ENCODE peak calls at places on chromosomes 1 and 21, in nine cellular contexts. One of them, this sample, is unnamed.

GRCh38 chr1:225627304-225627947 is 25.5 kb downstream of the ENAH start:
- DNase-seq in cardiac muscle cell: peak
- DNase-seq in foreskin melanocyte: no peak
- DNase-seq in D341Med: no peak
- DNase-seq in activated CD8-positive, alpha-beta T cell treated with anti-CD3 and anti-CD28 coated beads for 36 hours: no peak
- DNase-seq in SW 1271: no peak
- DNase-seq in A172: no peak
- DNase-seq in stimulated activated CD4-positive, alpha-beta T cell treated with anti-CD3 and anti-CD28 coated beads, Interleukin-2, amount 100 ng/mL, for 48 hours: no peak
- DNase-seq in SK-N-SH: peak
- DNase-seq in this sample: peak

GRCh38 chr1:162846256-162847212 is 14.4 kb downstream of the CCDC190 start:
- DNase-seq in cardiac muscle cell: no peak
- DNase-seq in foreskin melanocyte: peak
- DNase-seq in D341Med: no peak
- DNase-seq in activated CD8-positive, alpha-beta T cell treated with anti-CD3 and anti-CD28 coated beads for 36 hours: no peak
- DNase-seq in SW 1271: no peak
- DNase-seq in A172: peak
- DNase-seq in stimulated activated CD4-positive, alpha-beta T cell treated with anti-CD3 and anti-CD28 coated beads, Interleukin-2, amount 100 ng/mL, for 48 hours: no peak
- DNase-seq in SK-N-SH: no peak
- DNase-seq in this sample: no peak

GRCh38 chr21:15976807-15977206 is 247.0 kb downstream of the USP25 start:
- DNase-seq in cardiac muscle cell: peak
- DNase-seq in foreskin melanocyte: no peak
- DNase-seq in D341Med: peak
- DNase-seq in activated CD8-positive, alpha-beta T cell treated with anti-CD3 and anti-CD28 coated beads for 36 hours: peak
- DNase-seq in SW 1271: no peak
- DNase-seq in A172: no peak
- DNase-seq in stimulated activated CD4-positive, alpha-beta T cell treated with anti-CD3 and anti-CD28 coated beads, Interleukin-2, amount 100 ng/mL, for 48 hours: no peak
- DNase-seq in SK-N-SH: no peak
- DNase-seq in this sample: no peak

GRCh38 chr1:39976732-39977131 is 21.8 kb downstream of the MFSD2A start:
- DNase-seq in cardiac muscle cell: peak
- DNase-seq in foreskin melanocyte: no peak
- DNase-seq in D341Med: no peak
- DNase-seq in activated CD8-positive, alpha-beta T cell treated with anti-CD3 and anti-CD28 coated beads for 36 hours: no peak
- DNase-seq in SW 1271: no peak
- DNase-seq in A172: no peak
- DNase-seq in stimulated activated CD4-positive, alpha-beta T cell treated with anti-CD3 and anti-CD28 coated beads, Interleukin-2, amount 100 ng/mL, for 48 hours: no peak
- DNase-seq in SK-N-SH: no peak
- DNase-seq in this sample: peak

GRCh38 chr1:228298471-228298870 is 90.6 kb downstream of the OBSCN start:
- DNase-seq in cardiac muscle cell: no peak
- DNase-seq in foreskin melanocyte: no peak
- DNase-seq in D341Med: no peak
- DNase-seq in activated CD8-positive, alpha-beta T cell treated with anti-CD3 and anti-CD28 coated beads for 36 hours: no peak
- DNase-seq in SW 1271: no peak
- DNase-seq in A172: no peak
- DNase-seq in stimulated activated CD4-positive, alpha-beta T cell treated with anti-CD3 and anti-CD28 coated beads, Interleukin-2, amount 100 ng/mL, for 48 hours: no peak
- DNase-seq in SK-N-SH: no peak
- DNase-seq in this sample: no peak

GRCh38 chr1:152543808-152544207 is 22.8 kb downstream of the LCE3E start:
- DNase-seq in cardiac muscle cell: no peak
- DNase-seq in foreskin melanocyte: peak
- DNase-seq in D341Med: no peak
- DNase-seq in activated CD8-positive, alpha-beta T cell treated with anti-CD3 and anti-CD28 coated beads for 36 hours: peak
- DNase-seq in SW 1271: no peak
- DNase-seq in A172: no peak
- DNase-seq in stimulated activated CD4-positive, alpha-beta T cell treated with anti-CD3 and anti-CD28 coated beads, Interleukin-2, amount 100 ng/mL, for 48 hours: no peak
- DNase-seq in SK-N-SH: no peak
- DNase-seq in this sample: no peak

GRCh38 chr1:84996846-84997666 is at the start of gene MCOLN2:
- DNase-seq in cardiac muscle cell: peak
- DNase-seq in foreskin melanocyte: no peak
- DNase-seq in D341Med: peak
- DNase-seq in activated CD8-positive, alpha-beta T cell treated with anti-CD3 and anti-CD28 coated beads for 36 hours: peak
- DNase-seq in SW 1271: peak
- DNase-seq in A172: no peak
- DNase-seq in stimulated activated CD4-positive, alpha-beta T cell treated with anti-CD3 and anti-CD28 coated beads, Interleukin-2, amount 100 ng/mL, for 48 hours: no peak
- DNase-seq in SK-N-SH: peak
- DNase-seq in this sample: peak

GRCh38 chr1:61960999-61961398 is 218.7 kb downstream of the PATJ start:
- DNase-seq in cardiac muscle cell: no peak
- DNase-seq in foreskin melanocyte: no peak
- DNase-seq in D341Med: no peak
- DNase-seq in activated CD8-positive, alpha-beta T cell treated with anti-CD3 and anti-CD28 coated beads for 36 hours: no peak
- DNase-seq in SW 1271: no peak
- DNase-seq in A172: no peak
- DNase-seq in stimulated activated CD4-positive, alpha-beta T cell treated with anti-CD3 and anti-CD28 coated beads, Interleukin-2, amount 100 ng/mL, for 48 hours: no peak
- DNase-seq in SK-N-SH: no peak
- DNase-seq in this sample: peak

GRCh38 chr1:43548285-43549271 is 17.9 kb downstream of the PTPRF start:
- DNase-seq in cardiac muscle cell: no peak
- DNase-seq in foreskin melanocyte: no peak
- DNase-seq in D341Med: no peak
- DNase-seq in activated CD8-positive, alpha-beta T cell treated with anti-CD3 and anti-CD28 coated beads for 36 hours: no peak
- DNase-seq in SW 1271: no peak
- DNase-seq in A172: no peak
- DNase-seq in stimulated activated CD4-positive, alpha-beta T cell treated with anti-CD3 and anti-CD28 coated beads, Interleukin-2, amount 100 ng/mL, for 48 hours: no peak
- DNase-seq in SK-N-SH: no peak
- DNase-seq in this sample: no peak

GRCh38 chr1:228378453-228379164 is 28.0 kb downstream of the TRIM11 start:
- DNase-seq in cardiac muscle cell: peak
- DNase-seq in foreskin melanocyte: peak
- DNase-seq in D341Med: peak
- DNase-seq in activated CD8-positive, alpha-beta T cell treated with anti-CD3 and anti-CD28 coated beads for 36 hours: peak
- DNase-seq in SW 1271: peak
- DNase-seq in A172: no peak
- DNase-seq in stimulated activated CD4-positive, alpha-beta T cell treated with anti-CD3 and anti-CD28 coated beads, Interleukin-2, amount 100 ng/mL, for 48 hours: peak
- DNase-seq in SK-N-SH: peak
- DNase-seq in this sample: peak

GRCh38 chr21:46122241-46122671 is 24.3 kb downstream of the COL6A2 start:
- DNase-seq in cardiac muscle cell: no peak
- DNase-seq in foreskin melanocyte: no peak
- DNase-seq in D341Med: no peak
- DNase-seq in activated CD8-positive, alpha-beta T cell treated with anti-CD3 and anti-CD28 coated beads for 36 hours: no peak
- DNase-seq in SW 1271: no peak
- DNase-seq in A172: peak
- DNase-seq in stimulated activated CD4-positive, alpha-beta T cell treated with anti-CD3 and anti-CD28 coated beads, Interleukin-2, amount 100 ng/mL, for 48 hours: no peak
- DNase-seq in SK-N-SH: no peak
- DNase-seq in this sample: no peak

GRCh38 chr1:58149266-58149812 is 397.2 kb downstream of the OMA1 start:
- DNase-seq in cardiac muscle cell: no peak
- DNase-seq in foreskin melanocyte: no peak
- DNase-seq in D341Med: no peak
- DNase-seq in activated CD8-positive, alpha-beta T cell treated with anti-CD3 and anti-CD28 coated beads for 36 hours: no peak
- DNase-seq in SW 1271: no peak
- DNase-seq in A172: no peak
- DNase-seq in stimulated activated CD4-positive, alpha-beta T cell treated with anti-CD3 and anti-CD28 coated beads, Interleukin-2, amount 100 ng/mL, for 48 hours: no peak
- DNase-seq in SK-N-SH: no peak
- DNase-seq in this sample: no peak

GRCh38 chr1:45610589-45611226 is 13.1 kb downstream of the CCDC17 start:
- DNase-seq in cardiac muscle cell: no peak
- DNase-seq in foreskin melanocyte: no peak
- DNase-seq in D341Med: no peak
- DNase-seq in activated CD8-positive, alpha-beta T cell treated with anti-CD3 and anti-CD28 coated beads for 36 hours: no peak
- DNase-seq in SW 1271: no peak
- DNase-seq in A172: no peak
- DNase-seq in stimulated activated CD4-positive, alpha-beta T cell treated with anti-CD3 and anti-CD28 coated beads, Interleukin-2, amount 100 ng/mL, for 48 hours: no peak
- DNase-seq in SK-N-SH: no peak
- DNase-seq in this sample: no peak

GRCh38 chr1:10867138-10867721 is 70.8 kb upstream of the CASZ1 start:
- DNase-seq in cardiac muscle cell: peak
- DNase-seq in foreskin melanocyte: peak
- DNase-seq in D341Med: peak
- DNase-seq in activated CD8-positive, alpha-beta T cell treated with anti-CD3 and anti-CD28 coated beads for 36 hours: peak
- DNase-seq in SW 1271: no peak
- DNase-seq in A172: no peak
- DNase-seq in stimulated activated CD4-positive, alpha-beta T cell treated with anti-CD3 and anti-CD28 coated beads, Interleukin-2, amount 100 ng/mL, for 48 hours: peak
- DNase-seq in SK-N-SH: peak
- DNase-seq in this sample: peak

GRCh38 chr1:115063238-115063901 is 25.9 kb downstream of the TSPAN2 start:
- DNase-seq in cardiac muscle cell: no peak
- DNase-seq in foreskin melanocyte: no peak
- DNase-seq in D341Med: no peak
- DNase-seq in activated CD8-positive, alpha-beta T cell treated with anti-CD3 and anti-CD28 coated beads for 36 hours: peak
- DNase-seq in SW 1271: no peak
- DNase-seq in A172: peak
- DNase-seq in stimulated activated CD4-positive, alpha-beta T cell treated with anti-CD3 and anti-CD28 coated beads, Interleukin-2, amount 100 ng/mL, for 48 hours: no peak
- DNase-seq in SK-N-SH: no peak
- DNase-seq in this sample: no peak

GRCh38 chr1:239947789-239948188 is 143.9 kb upstream of the FMN2 start:
- DNase-seq in cardiac muscle cell: no peak
- DNase-seq in foreskin melanocyte: no peak
- DNase-seq in D341Med: no peak
- DNase-seq in activated CD8-positive, alpha-beta T cell treated with anti-CD3 and anti-CD28 coated beads for 36 hours: no peak
- DNase-seq in SW 1271: no peak
- DNase-seq in A172: peak
- DNase-seq in stimulated activated CD4-positive, alpha-beta T cell treated with anti-CD3 and anti-CD28 coated beads, Interleukin-2, amount 100 ng/mL, for 48 hours: no peak
- DNase-seq in SK-N-SH: no peak
- DNase-seq in this sample: no peak

GRCh38 chr21:46151261-46151988 is 4.0 kb downstream of the FTCD start:
- DNase-seq in cardiac muscle cell: no peak
- DNase-seq in foreskin melanocyte: no peak
- DNase-seq in D341Med: no peak
- DNase-seq in activated CD8-positive, alpha-beta T cell treated with anti-CD3 and anti-CD28 coated beads for 36 hours: no peak
- DNase-seq in SW 1271: no peak
- DNase-seq in A172: no peak
- DNase-seq in stimulated activated CD4-positive, alpha-beta T cell treated with anti-CD3 and anti-CD28 coated beads, Interleukin-2, amount 100 ng/mL, for 48 hours: no peak
- DNase-seq in SK-N-SH: no peak
- DNase-seq in this sample: no peak

GRCh38 chr1:1021010-1021845 is 1.3 kb downstream of the AGRN start:
- DNase-seq in cardiac muscle cell: no peak
- DNase-seq in foreskin melanocyte: no peak
- DNase-seq in D341Med: peak
- DNase-seq in activated CD8-positive, alpha-beta T cell treated with anti-CD3 and anti-CD28 coated beads for 36 hours: no peak
- DNase-seq in SW 1271: peak
- DNase-seq in A172: peak
- DNase-seq in stimulated activated CD4-positive, alpha-beta T cell treated with anti-CD3 and anti-CD28 coated beads, Interleukin-2, amount 100 ng/mL, for 48 hours: no peak
- DNase-seq in SK-N-SH: peak
- DNase-seq in this sample: peak

GRCh38 chr21:45286671-45287437 is 841 bp downstream of the POFUT2 start:
- DNase-seq in cardiac muscle cell: peak
- DNase-seq in foreskin melanocyte: no peak
- DNase-seq in D341Med: no peak
- DNase-seq in activated CD8-positive, alpha-beta T cell treated with anti-CD3 and anti-CD28 coated beads for 36 hours: no peak
- DNase-seq in SW 1271: no peak
- DNase-seq in A172: no peak
- DNase-seq in stimulated activated CD4-positive, alpha-beta T cell treated with anti-CD3 and anti-CD28 coated beads, Interleukin-2, amount 100 ng/mL, for 48 hours: no peak
- DNase-seq in SK-N-SH: peak
- DNase-seq in this sample: no peak

GRCh38 chr1:203536575-203536974 is 42.6 kb downstream of the OPTC start:
- DNase-seq in cardiac muscle cell: no peak
- DNase-seq in foreskin melanocyte: no peak
- DNase-seq in D341Med: no peak
- DNase-seq in activated CD8-positive, alpha-beta T cell treated with anti-CD3 and anti-CD28 coated beads for 36 hours: no peak
- DNase-seq in SW 1271: no peak
- DNase-seq in A172: no peak
- DNase-seq in stimulated activated CD4-positive, alpha-beta T cell treated with anti-CD3 and anti-CD28 coated beads, Interleukin-2, amount 100 ng/mL, for 48 hours: no peak
- DNase-seq in SK-N-SH: no peak
- DNase-seq in this sample: no peak

GRCh38 chr1:243230914-243231313 is 24.2 kb downstream of the CEP170 start:
- DNase-seq in cardiac muscle cell: peak
- DNase-seq in foreskin melanocyte: no peak
- DNase-seq in D341Med: no peak
- DNase-seq in activated CD8-positive, alpha-beta T cell treated with anti-CD3 and anti-CD28 coated beads for 36 hours: no peak
- DNase-seq in SW 1271: no peak
- DNase-seq in A172: peak
- DNase-seq in stimulated activated CD4-positive, alpha-beta T cell treated with anti-CD3 and anti-CD28 coated beads, Interleukin-2, amount 100 ng/mL, for 48 hours: no peak
- DNase-seq in SK-N-SH: peak
- DNase-seq in this sample: peak

GRCh38 chr1:66446261-66447001 is 87.5 kb upstream of the SGIP1 start:
- DNase-seq in cardiac muscle cell: peak
- DNase-seq in foreskin melanocyte: peak
- DNase-seq in D341Med: peak
- DNase-seq in activated CD8-positive, alpha-beta T cell treated with anti-CD3 and anti-CD28 coated beads for 36 hours: peak
- DNase-seq in SW 1271: peak
- DNase-seq in A172: peak
- DNase-seq in stimulated activated CD4-positive, alpha-beta T cell treated with anti-CD3 and anti-CD28 coated beads, Interleukin-2, amount 100 ng/mL, for 48 hours: no peak
- DNase-seq in SK-N-SH: peak
- DNase-seq in this sample: peak

GRCh38 chr1:214523124-214523824 is 28.1 kb downstream of the PTPN14 start:
- DNase-seq in cardiac muscle cell: no peak
- DNase-seq in foreskin melanocyte: no peak
- DNase-seq in D341Med: no peak
- DNase-seq in activated CD8-positive, alpha-beta T cell treated with anti-CD3 and anti-CD28 coated beads for 36 hours: no peak
- DNase-seq in SW 1271: no peak
- DNase-seq in A172: no peak
- DNase-seq in stimulated activated CD4-positive, alpha-beta T cell treated with anti-CD3 and anti-CD28 coated beads, Interleukin-2, amount 100 ng/mL, for 48 hours: no peak
- DNase-seq in SK-N-SH: no peak
- DNase-seq in this sample: no peak

GRCh38 chr1:24954631-24955030 is 24.6 kb upstream of the RUNX3 start:
- DNase-seq in cardiac muscle cell: no peak
- DNase-seq in foreskin melanocyte: no peak
- DNase-seq in D341Med: no peak
- DNase-seq in activated CD8-positive, alpha-beta T cell treated with anti-CD3 and anti-CD28 coated beads for 36 hours: peak
- DNase-seq in SW 1271: no peak
- DNase-seq in A172: no peak
- DNase-seq in stimulated activated CD4-positive, alpha-beta T cell treated with anti-CD3 and anti-CD28 coated beads, Interleukin-2, amount 100 ng/mL, for 48 hours: no peak
- DNase-seq in SK-N-SH: no peak
- DNase-seq in this sample: no peak